ENCODE peak calls at places on chromosomes 16 and 17, in four cellular contexts. J, Z, Q and B are unnamed samples.

GRCh38 chr17:34412965-34413441 is 50.0 kb upstream of the CCL1 start:
- DNase-seq in J (no peak), Z (peak), Q (no peak), B (no peak)

GRCh38 chr16:24119807-24120206 is 136.3 kb upstream of the CACNG3 start:
- DNase-seq in J (no peak), Z (no peak), Q (no peak), B (no peak)

GRCh38 chr17:183021-183420 is 1.6 kb upstream of the DOC2B start:
- DNase-seq in J (no peak), Z (no peak), Q (no peak), B (no peak)

GRCh38 chr17:40177275-40177874 is at the start of gene RAPGEFL1:
- DNase-seq in J (no peak), Z (peak), Q (peak), B (peak)

GRCh38 chr17:15279011-15279477 is 13.9 kb upstream of the PMP22 start:
- DNase-seq in J (peak), Z (no peak), Q (no peak), B (no peak)

GRCh38 chr16:79310734-79311133 is 289.8 kb downstream of the MAF start:
- DNase-seq in J (no peak), Z (no peak), Q (no peak), B (no peak)

GRCh38 chr16:55494994-55495421 is 13.9 kb upstream of the LPCAT2 start:
- DNase-seq in J (peak), Z (peak), Q (no peak), B (peak)

GRCh38 chr16:81595676-81596292 is 151.2 kb downstream of the CMIP start:
- DNase-seq in J (no peak), Z (no peak), Q (no peak), B (no peak)

GRCh38 chr17:12386240-12386639 is 279.4 kb upstream of the MYOCD start:
- DNase-seq in J (no peak), Z (no peak), Q (no peak), B (no peak)

DNA sequence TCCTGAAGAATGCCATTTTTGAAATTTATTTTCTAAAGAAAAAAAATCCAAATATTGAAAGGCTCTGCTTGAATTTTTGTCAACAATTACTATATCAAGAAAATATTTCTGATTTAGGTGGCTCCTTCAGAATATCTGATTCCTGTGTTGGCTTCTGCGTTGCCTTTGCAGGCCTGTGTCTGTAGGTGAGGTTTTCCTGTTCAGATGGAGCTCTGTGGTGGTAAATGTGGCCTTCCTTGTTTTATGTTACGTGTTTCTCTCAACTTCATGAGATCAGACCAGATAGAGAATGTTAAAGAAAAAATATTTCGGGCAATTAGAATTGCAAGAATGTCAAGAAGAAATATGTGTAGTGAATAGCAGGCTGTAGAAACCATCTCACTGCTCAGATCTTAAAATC is 69.7 kb downstream of the RPTOR start:
- DNase-seq in J (no peak), Z (no peak), Q (no peak), B (no peak)
- TF ChIP-seq CTCF in J (no peak), Z (no peak), Q (no peak), B (no peak)

DNA sequence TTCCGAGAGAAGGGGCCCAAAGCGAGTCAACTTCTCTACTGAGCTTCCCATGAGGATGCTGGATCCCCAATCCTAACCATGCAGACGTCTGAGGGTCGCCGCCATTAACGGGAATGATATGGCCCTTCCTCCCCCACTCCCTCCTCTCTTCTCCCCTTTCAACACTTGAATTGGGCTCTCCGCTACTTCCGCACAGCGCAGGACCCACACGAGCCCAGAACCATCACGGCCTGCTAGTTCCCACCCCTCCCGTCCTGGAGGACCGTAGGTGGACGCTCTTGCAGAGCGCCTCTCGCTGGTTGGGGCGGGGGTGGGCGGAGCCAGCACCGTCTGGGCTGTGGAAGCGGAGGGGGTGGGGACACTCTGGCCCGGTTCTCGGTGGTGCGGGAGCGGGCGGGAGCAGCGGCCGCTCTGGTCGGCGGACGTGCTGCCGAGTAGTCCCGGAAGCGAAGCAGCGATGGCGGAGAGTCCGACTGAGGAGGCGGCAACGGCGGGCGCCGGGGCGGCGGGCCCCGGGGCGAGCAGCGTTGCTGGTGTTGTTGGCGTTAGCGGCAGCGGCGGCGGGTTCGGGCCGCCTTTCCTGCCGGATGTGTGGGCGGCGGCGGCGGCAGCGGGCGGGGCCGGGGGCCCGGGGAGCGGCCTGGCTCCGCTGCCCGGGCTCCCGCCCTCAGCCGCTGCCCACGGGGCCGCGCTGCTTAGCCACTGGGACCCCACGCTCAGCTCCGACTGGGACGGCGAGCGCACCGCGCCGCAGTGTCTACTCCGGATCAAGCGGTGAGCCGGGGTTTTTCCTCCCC is at the start of gene UBE2Z:
- DNase-seq in J (peak), Z (peak), Q (peak), B (peak)
- TF ChIP-seq CTCF in J (peak), Z (peak), Q (peak), B (no peak)

DNA sequence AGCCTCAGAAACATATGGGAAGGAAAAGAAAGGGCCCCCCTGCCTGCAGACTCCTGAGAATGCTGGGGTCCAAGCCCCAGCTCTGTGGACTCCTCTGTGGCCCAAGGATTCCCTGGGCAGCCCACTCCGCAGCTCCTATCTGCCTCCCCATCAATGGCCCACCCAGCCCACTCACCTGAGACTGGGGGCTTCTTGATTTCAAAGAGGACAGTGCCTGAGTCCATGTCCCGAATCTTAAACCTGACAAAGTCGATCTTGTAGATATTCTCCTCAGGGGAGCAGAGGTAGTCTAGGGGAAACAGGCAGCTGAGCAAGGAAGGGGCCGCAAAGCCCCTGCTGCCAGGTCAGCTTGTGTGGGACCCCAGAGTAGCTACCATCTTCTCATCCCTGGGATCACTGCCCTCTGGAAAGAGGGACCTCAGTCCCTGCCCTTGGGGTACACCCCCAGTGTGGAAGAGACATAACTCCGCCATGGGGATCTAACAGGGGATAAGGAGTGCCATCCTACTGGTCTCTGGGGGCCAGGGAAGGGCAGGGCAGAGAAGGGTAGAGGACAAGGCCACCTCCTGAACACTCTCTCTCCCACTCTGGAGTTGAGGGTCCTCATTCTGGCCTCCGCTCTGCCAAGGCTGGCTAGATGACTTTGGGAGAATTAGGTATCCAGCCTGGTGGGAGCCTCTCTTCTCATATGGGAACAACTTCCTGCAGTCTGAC is 3.9 kb downstream of the UNC119 start:
- DNase-seq in J (no peak), Z (no peak), Q (no peak), B (no peak)
- TF ChIP-seq CTCF in J (no peak), Z (no peak), Q (no peak), B (no peak)

GRCh38 chr16:51907680-51908079 is 639.3 kb downstream of the TOX3 start:
- DNase-seq in J (no peak), Z (no peak), Q (no peak), B (no peak)
- TF ChIP-seq CTCF in J (no peak), Z (no peak), Q (no peak), B (no peak)